ENCODE peak calls at places on chromosomes 4 and X, in eight cellular contexts. One of them, this sample, is unnamed.

GRCh38 chr4:978957-979701 is 5.8 kb upstream of the DGKQ start:
- DNase-seq in ovary: no peak
- DNase-seq in heart left ventricle: no peak
- DNase-seq in lower leg skin: no peak
- DNase-seq in astrocyte of the spinal cord: no peak
- DNase-seq in transverse colon: no peak
- DNase-seq in upper lobe of right lung: no peak
- DNase-seq in breast epithelium: no peak
- DNase-seq in this sample: peak

GRCh38 chrX:150547511-150548115 is 20.8 kb upstream of the MTM1 start:
- DNase-seq in breast epithelium: peak
- DNase-seq in upper lobe of right lung: peak
- DNase-seq in heart left ventricle: peak
- DNase-seq in ovary: peak
- DNase-seq in lower leg skin: peak
- DNase-seq in astrocyte of the spinal cord: peak
- DNase-seq in transverse colon: peak
- DNase-seq in this sample: peak

GRCh38 chr4:126991965-126992364 is 640.8 kb upstream of the INTU start:
- DNase-seq in ovary: no peak
- DNase-seq in transverse colon: no peak
- DNase-seq in heart left ventricle: no peak
- DNase-seq in upper lobe of right lung: no peak
- DNase-seq in lower leg skin: no peak
- DNase-seq in astrocyte of the spinal cord: peak
- DNase-seq in breast epithelium: no peak
- DNase-seq in this sample: peak

GRCh38 chrX:106177106-106177981 is 9.2 kb downstream of the PWWP3B start:
- DNase-seq in transverse colon: no peak
- DNase-seq in ovary: peak
- DNase-seq in upper lobe of right lung: peak
- DNase-seq in lower leg skin: no peak
- DNase-seq in astrocyte of the spinal cord: peak
- DNase-seq in heart left ventricle: peak
- DNase-seq in breast epithelium: no peak
- DNase-seq in this sample: peak

GRCh38 chrX:24166078-24166477 is 16.5 kb downstream of the ZFX start:
- DNase-seq in astrocyte of the spinal cord: no peak
- DNase-seq in upper lobe of right lung: no peak
- DNase-seq in ovary: no peak
- DNase-seq in transverse colon: no peak
- DNase-seq in breast epithelium: no peak
- DNase-seq in heart left ventricle: no peak
- DNase-seq in lower leg skin: no peak
- DNase-seq in this sample: no peak

GRCh38 chrX:110541266-110541665 is 182.6 kb downstream of the RTL9 start:
- DNase-seq in breast epithelium: no peak
- DNase-seq in transverse colon: no peak
- DNase-seq in ovary: no peak
- DNase-seq in astrocyte of the spinal cord: no peak
- DNase-seq in upper lobe of right lung: no peak
- DNase-seq in heart left ventricle: no peak
- DNase-seq in lower leg skin: no peak
- DNase-seq in this sample: no peak

GRCh38 chrX:41666251-41666650 is 22.5 kb upstream of the GPR34 start:
- DNase-seq in lower leg skin: no peak
- DNase-seq in astrocyte of the spinal cord: peak
- DNase-seq in breast epithelium: no peak
- DNase-seq in transverse colon: no peak
- DNase-seq in heart left ventricle: no peak
- DNase-seq in upper lobe of right lung: no peak
- DNase-seq in ovary: no peak
- DNase-seq in this sample: peak

GRCh38 chr4:130080872-130081451 is 985.0 kb downstream of the C4orf33 start:
- DNase-seq in heart left ventricle: no peak
- DNase-seq in upper lobe of right lung: no peak
- DNase-seq in breast epithelium: no peak
- DNase-seq in transverse colon: no peak
- DNase-seq in ovary: no peak
- DNase-seq in lower leg skin: no peak
- DNase-seq in astrocyte of the spinal cord: no peak
- DNase-seq in this sample: peak

GRCh38 chr4:46934731-46935130 is 25.7 kb upstream of the COX7B2 start:
- DNase-seq in transverse colon: peak
- DNase-seq in lower leg skin: no peak
- DNase-seq in heart left ventricle: no peak
- DNase-seq in upper lobe of right lung: no peak
- DNase-seq in breast epithelium: no peak
- DNase-seq in astrocyte of the spinal cord: no peak
- DNase-seq in ovary: no peak
- DNase-seq in this sample: no peak

GRCh38 chr4:24794111-24794860 is 1.1 kb upstream of the SOD3 start:
- DNase-seq in heart left ventricle: peak
- DNase-seq in ovary: peak
- DNase-seq in astrocyte of the spinal cord: no peak
- DNase-seq in transverse colon: peak
- DNase-seq in breast epithelium: no peak
- DNase-seq in upper lobe of right lung: no peak
- DNase-seq in lower leg skin: no peak
- DNase-seq in this sample: no peak

GRCh38 chr4:108466936-108467902 is 153.2 kb upstream of the RPL34 start:
- DNase-seq in breast epithelium: no peak
- DNase-seq in upper lobe of right lung: no peak
- DNase-seq in transverse colon: no peak
- DNase-seq in lower leg skin: no peak
- DNase-seq in ovary: no peak
- DNase-seq in heart left ventricle: no peak
- DNase-seq in astrocyte of the spinal cord: peak
- DNase-seq in this sample: peak

GRCh38 chrX:18410038-18410437 is 15.4 kb upstream of the CDKL5 start:
- DNase-seq in astrocyte of the spinal cord: peak
- DNase-seq in breast epithelium: no peak
- DNase-seq in lower leg skin: no peak
- DNase-seq in ovary: no peak
- DNase-seq in transverse colon: no peak
- DNase-seq in upper lobe of right lung: no peak
- DNase-seq in heart left ventricle: no peak
- DNase-seq in this sample: peak

GRCh38 chrX:70033348-70033747 is 16.4 kb downstream of the AWAT2 start:
- DNase-seq in upper lobe of right lung: peak
- DNase-seq in heart left ventricle: no peak
- DNase-seq in astrocyte of the spinal cord: peak
- DNase-seq in transverse colon: no peak
- DNase-seq in breast epithelium: no peak
- DNase-seq in ovary: no peak
- DNase-seq in lower leg skin: no peak
- DNase-seq in this sample: no peak

GRCh38 chr4:184851200-184851541 is 25.4 kb upstream of the ACSL1 start:
- DNase-seq in breast epithelium: no peak
- DNase-seq in ovary: no peak
- DNase-seq in heart left ventricle: no peak
- DNase-seq in lower leg skin: peak
- DNase-seq in transverse colon: peak
- DNase-seq in upper lobe of right lung: no peak
- DNase-seq in astrocyte of the spinal cord: no peak
- DNase-seq in this sample: peak

GRCh38 chrX:349196-349595 is 30.6 kb upstream of the GTPBP6 start:
- DNase-seq in upper lobe of right lung: peak
- DNase-seq in transverse colon: no peak
- DNase-seq in heart left ventricle: peak
- DNase-seq in breast epithelium: no peak
- DNase-seq in lower leg skin: no peak
- DNase-seq in astrocyte of the spinal cord: no peak
- DNase-seq in ovary: no peak
- DNase-seq in this sample: no peak

DNA sequence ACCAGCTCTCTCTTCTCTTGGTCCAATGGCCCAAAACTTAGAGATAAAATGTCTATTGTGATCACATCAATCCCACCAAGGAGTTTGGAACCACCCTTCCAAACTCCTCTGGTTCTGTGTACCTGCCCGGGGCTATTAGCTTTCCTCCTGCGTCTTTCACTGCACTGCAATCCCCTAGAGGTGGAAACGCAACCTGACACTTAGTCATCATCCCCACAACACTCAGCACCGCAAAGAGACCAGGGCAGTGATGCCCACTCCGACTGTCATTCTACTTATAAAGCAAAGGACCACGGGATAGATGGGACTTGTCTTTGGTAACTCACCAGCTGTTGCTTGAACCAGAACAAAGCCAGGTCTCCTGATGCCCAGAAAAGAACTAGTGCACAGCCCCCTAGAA is 22.0 kb downstream of the AFAP1 start:
- DNase-seq in astrocyte of the spinal cord: no peak
- DNase-seq in heart left ventricle: no peak
- DNase-seq in ovary: no peak
- DNase-seq in upper lobe of right lung: no peak
- DNase-seq in lower leg skin: no peak
- DNase-seq in transverse colon: no peak
- DNase-seq in breast epithelium: no peak
- DNase-seq in this sample: peak
- TF ChIP-seq CTCF in astrocyte of the spinal cord: no peak
- TF ChIP-seq CTCF in heart left ventricle: no peak
- TF ChIP-seq CTCF in ovary: no peak
- TF ChIP-seq CTCF in upper lobe of right lung: no peak
- TF ChIP-seq CTCF in lower leg skin: no peak
- TF ChIP-seq CTCF in transverse colon: no peak
- TF ChIP-seq CTCF in breast epithelium: no peak
- TF ChIP-seq CTCF in this sample: peak

GRCh38 chr4:38665846-38666490 is 2.0 kb downstream of the KLF3 start:
- DNase-seq in astrocyte of the spinal cord: no peak
- DNase-seq in transverse colon: no peak
- DNase-seq in lower leg skin: no peak
- DNase-seq in ovary: no peak
- DNase-seq in breast epithelium: no peak
- DNase-seq in upper lobe of right lung: no peak
- DNase-seq in heart left ventricle: no peak
- DNase-seq in this sample: no peak
- H3K4me3 ChIP-seq in astrocyte of the spinal cord: peak
- H3K4me3 ChIP-seq in transverse colon: peak
- H3K4me3 ChIP-seq in lower leg skin: peak
- H3K4me3 ChIP-seq in ovary: peak
- H3K4me3 ChIP-seq in breast epithelium: peak
- H3K4me3 ChIP-seq in upper lobe of right lung: peak
- H3K4me3 ChIP-seq in heart left ventricle: peak
- H3K4me3 ChIP-seq in this sample: peak

DNA sequence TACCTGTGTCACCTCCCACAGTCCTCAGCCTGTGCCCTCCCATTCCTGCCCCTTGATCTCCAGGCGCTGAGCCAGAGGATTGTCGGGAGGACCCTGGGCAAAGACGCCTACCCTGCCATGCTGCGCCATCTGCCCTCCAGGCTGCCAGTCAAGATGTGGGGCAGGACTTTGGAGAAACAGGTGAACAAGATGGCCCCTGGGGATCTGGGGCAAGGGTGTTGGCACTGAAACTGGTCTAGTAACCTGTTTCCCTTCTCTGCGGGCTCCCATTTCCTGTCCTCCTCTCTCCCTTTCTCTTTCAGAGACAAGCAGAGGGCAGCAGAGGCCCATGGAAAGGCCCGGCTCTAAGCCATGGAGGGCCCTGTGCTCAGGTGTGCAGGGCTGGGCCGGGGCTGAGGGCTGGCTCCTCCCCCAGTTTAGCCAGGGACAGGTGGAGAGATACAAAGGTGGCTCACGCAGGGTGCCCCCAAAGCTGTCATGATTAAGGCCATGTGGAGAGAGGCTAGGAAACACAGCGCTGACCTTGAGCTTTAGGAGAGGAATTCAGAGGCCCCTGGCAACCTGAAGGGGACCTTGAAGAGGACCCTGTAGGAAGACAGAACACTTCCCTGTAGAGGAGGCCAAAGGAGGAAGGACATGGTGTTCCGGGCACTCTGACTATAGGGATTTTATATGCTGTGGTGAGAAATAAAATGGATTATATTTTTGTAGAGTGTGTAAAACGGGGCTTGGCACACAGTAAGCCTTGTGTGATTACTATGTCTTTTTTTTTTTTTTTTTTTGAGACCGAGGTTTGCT is at the start of gene GLOD5:
- DNase-seq in ovary: peak
- DNase-seq in breast epithelium: peak
- DNase-seq in upper lobe of right lung: peak
- DNase-seq in transverse colon: peak
- DNase-seq in lower leg skin: peak
- DNase-seq in astrocyte of the spinal cord: no peak
- DNase-seq in heart left ventricle: no peak
- DNase-seq in this sample: peak
- TF ChIP-seq CTCF in ovary: no peak
- TF ChIP-seq CTCF in breast epithelium: peak
- TF ChIP-seq CTCF in upper lobe of right lung: peak
- TF ChIP-seq CTCF in transverse colon: peak
- TF ChIP-seq CTCF in lower leg skin: no peak
- TF ChIP-seq CTCF in astrocyte of the spinal cord: peak
- TF ChIP-seq CTCF in heart left ventricle: no peak
- TF ChIP-seq CTCF in this sample: peak

DNA sequence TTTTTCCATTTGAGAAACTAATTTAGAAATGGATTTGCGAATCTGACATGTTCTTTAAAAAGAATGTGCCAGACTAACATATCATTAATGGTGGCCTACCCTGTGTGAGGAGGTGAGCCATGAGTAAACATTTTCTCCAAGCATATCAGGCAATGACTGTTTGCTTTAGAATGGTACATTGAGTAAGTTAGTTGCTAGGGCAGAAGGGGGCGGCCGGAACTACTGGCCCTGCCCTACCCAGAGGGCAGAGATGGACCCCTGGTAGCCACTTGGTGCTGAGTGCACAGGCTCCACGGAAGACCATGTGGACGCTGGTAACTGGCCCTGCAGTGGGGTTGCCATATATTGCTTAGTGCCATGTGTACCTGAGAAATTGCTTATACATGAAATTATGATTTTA is 8.6 kb downstream of the FNIP2 start:
- DNase-seq in ovary: no peak
- DNase-seq in upper lobe of right lung: no peak
- DNase-seq in transverse colon: no peak
- DNase-seq in breast epithelium: no peak
- DNase-seq in astrocyte of the spinal cord: no peak
- DNase-seq in lower leg skin: no peak
- DNase-seq in heart left ventricle: no peak
- DNase-seq in this sample: peak
- H3K4me3 ChIP-seq in ovary: no peak
- H3K4me3 ChIP-seq in upper lobe of right lung: no peak
- H3K4me3 ChIP-seq in transverse colon: no peak
- H3K4me3 ChIP-seq in breast epithelium: no peak
- H3K4me3 ChIP-seq in astrocyte of the spinal cord: no peak
- H3K4me3 ChIP-seq in lower leg skin: no peak
- H3K4me3 ChIP-seq in heart left ventricle: no peak
- H3K4me3 ChIP-seq in this sample: no peak

GRCh38 chrX:20739038-20739745 is 472.5 kb upstream of the RPS6KA3 start:
- DNase-seq in upper lobe of right lung: no peak
- DNase-seq in transverse colon: no peak
- DNase-seq in breast epithelium: no peak
- DNase-seq in lower leg skin: no peak
- DNase-seq in heart left ventricle: no peak
- DNase-seq in ovary: no peak
- DNase-seq in astrocyte of the spinal cord: no peak
- DNase-seq in this sample: no peak

GRCh38 chrX:20742106-20742505 is 475.4 kb upstream of the RPS6KA3 start:
- DNase-seq in transverse colon: no peak
- DNase-seq in upper lobe of right lung: no peak
- DNase-seq in lower leg skin: no peak
- DNase-seq in astrocyte of the spinal cord: peak
- DNase-seq in heart left ventricle: no peak
- DNase-seq in ovary: no peak
- DNase-seq in breast epithelium: no peak
- DNase-seq in this sample: no peak

GRCh38 chrX:20743054-20743453 is 476.3 kb upstream of the RPS6KA3 start:
- DNase-seq in transverse colon: no peak
- DNase-seq in upper lobe of right lung: no peak
- DNase-seq in astrocyte of the spinal cord: no peak
- DNase-seq in ovary: no peak
- DNase-seq in lower leg skin: no peak
- DNase-seq in heart left ventricle: no peak
- DNase-seq in breast epithelium: no peak
- DNase-seq in this sample: no peak

GRCh38 chrX:20740443-20740842 is 473.7 kb upstream of the RPS6KA3 start:
- DNase-seq in upper lobe of right lung: no peak
- DNase-seq in breast epithelium: no peak
- DNase-seq in heart left ventricle: no peak
- DNase-seq in transverse colon: no peak
- DNase-seq in astrocyte of the spinal cord: no peak
- DNase-seq in lower leg skin: no peak
- DNase-seq in ovary: no peak
- DNase-seq in this sample: no peak
- TF ChIP-seq CTCF in upper lobe of right lung: no peak
- TF ChIP-seq CTCF in breast epithelium: no peak
- TF ChIP-seq CTCF in heart left ventricle: no peak
- TF ChIP-seq CTCF in transverse colon: no peak
- TF ChIP-seq CTCF in astrocyte of the spinal cord: no peak
- TF ChIP-seq CTCF in lower leg skin: no peak
- TF ChIP-seq CTCF in ovary: no peak
- TF ChIP-seq CTCF in this sample: no peak

This sample was measured in bronchial epithelial cell.